ENCODE peak calls at places on chromosome 4, in ten cellular contexts. P, A, U, O, M, D, V, N, X and L are unnamed samples.

GRCh38 chr4:21697583-21697982 is 251.0 kb downstream of the KCNIP4 start:
- DNase-seq in P (no peak), A (no peak), U (peak), O (peak), M (peak), D (peak), V (no peak), N (no peak), X (peak), L (peak)

GRCh38 chr4:10160280-10160856 is 43.8 kb upstream of the WDR1 start:
- DNase-seq in P (no peak), A (no peak), U (no peak), O (no peak), M (no peak), D (no peak), V (no peak), N (no peak), X (no peak), L (no peak)

GRCh38 chr4:88341227-88342192 is 37.1 kb upstream of the HERC6 start:
- DNase-seq in P (no peak), A (no peak), U (no peak), O (peak), M (peak), D (no peak), V (no peak), N (no peak), X (peak), L (no peak)

GRCh38 chr4:14640476-14640875 is 361.8 kb upstream of the CPEB2 start:
- DNase-seq in P (no peak), A (no peak), U (no peak), O (no peak), M (no peak), D (no peak), V (no peak), N (no peak), X (no peak), L (no peak)

GRCh38 chr4:15327311-15328298 is 100.2 kb upstream of the C1QTNF7 start:
- DNase-seq in P (no peak), A (no peak), U (no peak), O (no peak), M (no peak), D (no peak), V (no peak), N (no peak), X (no peak), L (no peak)

GRCh38 chr4:22356996-22357596 is 158.8 kb downstream of the ADGRA3 start:
- DNase-seq in P (no peak), A (no peak), U (no peak), O (peak), M (peak), D (no peak), V (no peak), N (no peak), X (peak), L (no peak)

GRCh38 chr4:179569549-179569948 is 2127.3 kb upstream of the AGA start:
- DNase-seq in P (no peak), A (no peak), U (no peak), O (no peak), M (no peak), D (no peak), V (no peak), N (no peak), X (no peak), L (no peak)

GRCh38 chr4:84870398-84871163 is 95.9 kb downstream of the WDFY3 start:
- DNase-seq in P (no peak), A (no peak), U (peak), O (peak), M (peak), D (no peak), V (no peak), N (no peak), X (peak), L (no peak)